ENCODE peak calls at places on chromosome 20, in four cellular contexts. V, J, B and G are unnamed samples.

GRCh38 chr20:5065489-5066383 is 54.0 kb downstream of the PCNA start:
- DNase-seq in V (no peak), J (peak; percentile 84), B (peak; percentile 92), G (peak; percentile 76)

GRCh38 chr20:49006446-49006980 is 39.6 kb upstream of the CSE1L start:
- DNase-seq in V (no peak), J (no peak), B (no peak), G (no peak)

GRCh38 chr20:21090112-21090737 is 15.9 kb downstream of the LINC00237 start:
- DNase-seq in V (no peak), J (no peak), B (no peak), G (peak; percentile 31)

GRCh38 chr20:38217791-38218565 is 42.6 kb downstream of the KIAA1755 start:
- DNase-seq in V (no peak), J (peak; percentile 49), B (peak; percentile 92), G (no peak)

GRCh38 chr20:51943761-51944160 is 141.4 kb upstream of the SALL4 start:
- DNase-seq in V (no peak), J (no peak), B (no peak), G (no peak)

GRCh38 chr20:36497856-36498255 is 43.5 kb upstream of the MYL9 start:
- DNase-seq in V (no peak), J (no peak), B (no peak), G (no peak)

GRCh38 chr20:2752631-2753455 is 47.6 kb downstream of the CPXM1 start:
- DNase-seq in V (no peak), J (peak; percentile 58), B (peak; percentile 81), G (peak; percentile 66)

GRCh38 chr20:50567860-50568548 is 57.8 kb downstream of the PTPN1 start:
- DNase-seq in V (no peak), J (no peak), B (no peak), G (peak; percentile 35)

GRCh38 chr20:8901237-8902025 is 167.5 kb upstream of the PLCB4 start:
- DNase-seq in V (no peak), J (no peak), B (no peak), G (no peak)

GRCh38 chr20:48595495-48596475 is 232.0 kb downstream of the PREX1 start:
- DNase-seq in V (no peak), J (no peak), B (no peak), G (no peak)

GRCh38 chr20:20198011-20198410 is 145.7 kb downstream of the CFAP61 start:
- DNase-seq in V (no peak), J (no peak), B (no peak), G (no peak)

GRCh38 chr20:47220161-47220582 is 136.3 kb downstream of the ZMYND8 start:
- DNase-seq in V (no peak), J (peak; percentile 61), B (peak; percentile 53), G (peak; percentile 68)

GRCh38 chr20:2652724-2653510 is 485 bp downstream of the NOP56 start:
- DNase-seq in V (no peak), J (peak; percentile 30), B (no peak), G (peak; percentile 32)

GRCh38 chr20:23159256-23159922 is 73.3 kb upstream of the CD93 start:
- DNase-seq in V (no peak), J (no peak), B (no peak), G (peak; percentile 77)

GRCh38 chr20:32777177-32777956 is 15.2 kb downstream of the DNMT3B start:
- DNase-seq in V (no peak), J (peak; percentile 56), B (no peak), G (no peak)

GRCh38 chr20:51531141-51531710 is 11.3 kb downstream of the NFATC2 start:
- DNase-seq in V (no peak), J (no peak), B (peak; percentile 37), G (no peak)

GRCh38 chr20:49399329-49399728 is 83.1 kb downstream of the KCNB1 start:
- DNase-seq in V (no peak), J (no peak), B (no peak), G (no peak)

GRCh38 chr20:48275325-48275724 is 490.0 kb upstream of the SULF2 start:
- DNase-seq in V (no peak), J (no peak), B (no peak), G (peak; percentile 18)

GRCh38 chr20:34010405-34010895 is 16.7 kb downstream of the RALY start:
- DNase-seq in V (no peak), J (no peak), B (no peak), G (peak; percentile 29)

GRCh38 chr20:41245086-41245707 is 72.3 kb downstream of the ZHX3 start:
- DNase-seq in V (no peak), J (peak; percentile 15), B (no peak), G (no peak)

GRCh38 chr20:50302463-50303041 is 111.9 kb downstream of the CEBPB start:
- DNase-seq in V (no peak), J (no peak), B (no peak), G (peak; percentile 32)

GRCh38 chr20:3846740-3847418 is at the start of gene MAVS:
- DNase-seq in V (peak; percentile 36), J (peak; percentile 90), B (peak; percentile 91), G (peak; percentile 91)

GRCh38 chr20:21189761-21190523 is 64.1 kb downstream of the KIZ start:
- DNase-seq in V (no peak), J (no peak), B (no peak), G (no peak)

GRCh38 chr20:18019068-18019467 is 38.6 kb downstream of the OVOL2 start:
- DNase-seq in V (no peak), J (peak; percentile 46), B (peak; percentile 36), G (peak; percentile 62)

GRCh38 chr20:4563534-4563933 is 158.2 kb upstream of the PRND start:
- DNase-seq in V (no peak), J (peak; percentile 44), B (no peak), G (peak; percentile 64)

GRCh38 chr20:5127204-5127858 is 523 bp downstream of the CDS2 start:
- DNase-seq in V (peak; percentile 43), J (peak; percentile 54), B (peak; percentile 55), G (peak; percentile 71)

GRCh38 chr20:46811328-46812084 is 83.1 kb upstream of the EYA2 start:
- DNase-seq in V (no peak), J (no peak), B (no peak), G (no peak)

GRCh38 chr20:47950103-47950502 is 164.8 kb upstream of the SULF2 start:
- DNase-seq in V (no peak), J (no peak), B (no peak), G (no peak)

GRCh38 chr20:43459022-43459942 is 1.6 kb downstream of the SRSF6 start:
- DNase-seq in V (no peak), J (no peak), B (no peak), G (peak; percentile 39)

GRCh38 chr20:46367967-46368901 is 38.2 kb downstream of the ELMO2 start:
- DNase-seq in V (no peak), J (peak; percentile 56), B (no peak), G (no peak)

GRCh38 chr20:43911066-43911465 is 3.6 kb upstream of the TOX2 start:
- DNase-seq in V (no peak), J (no peak), B (no peak), G (peak; percentile 60)

GRCh38 chr20:9492067-9492466 is 22.3 kb upstream of the LAMP5 start:
- DNase-seq in V (no peak), J (no peak), B (no peak), G (no peak)

GRCh38 chr20:59300341-59301081 is at the start of gene EDN3:
- DNase-seq in V (no peak), J (no peak), B (no peak), G (no peak)

GRCh38 chr20:8756410-8756809 is 312.5 kb upstream of the PLCB4 start:
- DNase-seq in V (no peak), J (peak; percentile 60), B (peak; percentile 93), G (peak; percentile 23)

GRCh38 chr20:53099851-53100250 is 127.7 kb downstream of the TSHZ2 start:
- DNase-seq in V (no peak), J (no peak), B (no peak), G (no peak)
- TF ChIP-seq POLR2A in V (no peak), J (no peak), B (no peak), G (no peak)

GRCh38 chr20:58256842-58257241 is 28.4 kb upstream of the ANKRD60 start:
- DNase-seq in V (no peak), J (no peak), B (no peak), G (peak; percentile 54)

GRCh38 chr20:58261660-58262059 is 33.2 kb upstream of the ANKRD60 start:
- DNase-seq in V (no peak), J (no peak), B (no peak), G (no peak)

GRCh38 chr20:58256307-58256706 is 27.9 kb upstream of the ANKRD60 start:
- DNase-seq in V (no peak), J (no peak), B (no peak), G (no peak)

GRCh38 chr20:58264271-58264670 is 35.8 kb upstream of the ANKRD60 start:
- DNase-seq in V (no peak), J (no peak), B (no peak), G (no peak)

GRCh38 chr20:58260006-58260405 is 31.6 kb upstream of the ANKRD60 start:
- DNase-seq in V (no peak), J (no peak), B (no peak), G (no peak)
- TF ChIP-seq MAX in V (no peak), J (no peak), B (no peak), G (no peak)

GRCh38 chr20:62365814-62366369 is 1.2 kb downstream of the LAMA5 start:
- DNase-seq in V (no peak), J (no peak), B (no peak), G (no peak)

GRCh38 chr20:62367483-62368302 is 581 bp upstream of the LAMA5 start:
- DNase-seq in V (no peak), J (peak; percentile 60), B (no peak), G (peak; percentile 61)

GRCh38 chr20:62368303-62368628 is 1.2 kb upstream of the LAMA5 start:
- DNase-seq in V (no peak), J (no peak), B (no peak), G (no peak)

GRCh38 chr20:62366370-62367135 is 559 bp downstream of the LAMA5 start:
- DNase-seq in V (no peak), J (peak; percentile 61), B (no peak), G (no peak)

DNA sequence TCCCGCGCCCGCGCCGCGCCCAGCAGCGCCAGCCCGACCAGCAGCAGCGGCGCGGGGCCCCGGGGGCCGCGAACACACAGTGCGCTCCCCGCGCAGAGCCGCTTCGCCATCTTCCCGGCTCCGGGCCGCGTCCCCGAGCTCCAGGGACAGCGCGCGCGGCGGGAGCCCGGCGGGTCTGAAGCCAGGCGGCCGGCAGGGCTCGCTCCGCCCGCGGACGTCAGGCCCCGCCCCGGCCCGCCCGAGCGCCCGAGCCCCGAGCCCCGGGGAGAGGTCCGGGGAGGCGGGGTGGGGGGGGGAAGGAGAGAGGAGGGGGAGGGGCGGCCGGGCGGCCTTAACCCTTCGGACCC is at the start of gene LAMA5:
- DNase-seq in V (no peak), J (peak; percentile 55), B (no peak), G (peak; percentile 51)
- TF ChIP-seq MYC in V (no peak), J (no peak), B (no peak), G (no peak)

DNA sequence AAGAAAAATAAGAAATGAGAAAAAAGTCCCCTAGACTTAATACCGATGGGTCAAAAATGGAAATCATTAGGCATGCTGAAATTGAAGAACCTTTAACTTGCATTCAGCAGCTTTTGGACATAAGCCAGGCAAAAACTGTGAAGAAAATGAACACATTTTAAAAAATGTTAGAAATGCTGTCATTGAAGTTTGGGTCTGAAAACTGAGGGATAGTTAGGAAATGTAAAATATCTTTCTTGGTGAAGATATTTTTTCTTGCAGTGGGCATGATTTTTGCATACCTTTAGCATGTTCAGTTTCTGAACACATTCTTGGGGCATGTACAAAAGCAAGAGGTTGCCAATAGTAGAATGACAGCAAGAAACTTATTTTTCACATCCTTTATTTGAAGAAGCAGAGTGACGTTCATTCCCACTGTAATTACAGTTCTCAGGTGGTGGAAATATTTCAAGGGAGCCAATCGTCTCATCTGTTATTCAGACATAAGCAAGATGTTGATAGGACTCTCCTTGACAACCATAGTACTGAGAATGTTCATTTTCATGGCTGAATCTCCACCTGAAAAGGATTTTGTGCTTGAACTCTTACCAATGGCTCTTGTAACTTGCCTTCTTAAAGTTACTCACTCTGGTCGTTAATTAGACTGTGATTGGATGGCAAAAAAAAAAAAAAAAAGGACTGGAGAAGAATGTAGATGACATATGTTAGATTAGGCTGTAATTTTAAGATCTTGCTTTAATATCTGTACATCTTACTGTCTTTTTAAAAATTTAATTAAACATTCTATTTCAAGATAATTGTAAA is 74.3 kb downstream of the DOK5 start:
- DNase-seq in V (no peak), J (no peak), B (no peak), G (no peak)
- TF ChIP-seq POLR2A in V (no peak), J (no peak), B (no peak), G (no peak)